ENCODE peak calls at places on chromosome 12, in seven cellular contexts. One of them, this sample, is unnamed.

GRCh38 chr12:47828008-47828966 is 8.6 kb upstream of the HDAC7 start:
- DNase-seq in left lung: no peak
- DNase-seq in tibial artery: no peak
- DNase-seq in choroid plexus epithelial cell: no peak
- DNase-seq in astrocyte of the cerebellum: no peak
- DNase-seq in psoas muscle: peak
- DNase-seq in fibroblast of mammary gland: no peak
- DNase-seq in this sample: no peak

GRCh38 chr12:6295187-6295811 is 15.2 kb upstream of the PLEKHG6 start:
- DNase-seq in left lung: no peak
- DNase-seq in tibial artery: no peak
- DNase-seq in choroid plexus epithelial cell: peak
- DNase-seq in astrocyte of the cerebellum: peak
- DNase-seq in psoas muscle: no peak
- DNase-seq in fibroblast of mammary gland: peak
- DNase-seq in this sample: no peak

GRCh38 chr12:106986625-106987389 is at the start of gene MTERF2:
- DNase-seq in left lung: peak
- DNase-seq in tibial artery: peak
- DNase-seq in choroid plexus epithelial cell: peak
- DNase-seq in astrocyte of the cerebellum: peak
- DNase-seq in psoas muscle: peak
- DNase-seq in fibroblast of mammary gland: peak
- DNase-seq in this sample: peak

GRCh38 chr12:107610030-107610859 is 75.4 kb upstream of the PWP1 start:
- DNase-seq in left lung: no peak
- DNase-seq in tibial artery: no peak
- DNase-seq in choroid plexus epithelial cell: peak
- DNase-seq in astrocyte of the cerebellum: peak
- DNase-seq in psoas muscle: no peak
- DNase-seq in fibroblast of mammary gland: peak
- DNase-seq in this sample: no peak

GRCh38 chr12:122406701-122407154 is 15.7 kb downstream of the CLIP1 start:
- DNase-seq in left lung: no peak
- DNase-seq in tibial artery: no peak
- DNase-seq in choroid plexus epithelial cell: peak
- DNase-seq in astrocyte of the cerebellum: no peak
- DNase-seq in psoas muscle: no peak
- DNase-seq in fibroblast of mammary gland: peak
- DNase-seq in this sample: no peak

GRCh38 chr12:57151741-57152407 is 4.5 kb upstream of the LRP1-AS start:
- DNase-seq in left lung: no peak
- DNase-seq in tibial artery: no peak
- DNase-seq in choroid plexus epithelial cell: peak
- DNase-seq in astrocyte of the cerebellum: peak
- DNase-seq in psoas muscle: peak
- DNase-seq in fibroblast of mammary gland: peak
- DNase-seq in this sample: no peak

GRCh38 chr12:29616664-29617409 is 119.4 kb upstream of the OVCH1 start:
- DNase-seq in left lung: no peak
- DNase-seq in tibial artery: no peak
- DNase-seq in choroid plexus epithelial cell: peak
- DNase-seq in astrocyte of the cerebellum: peak
- DNase-seq in psoas muscle: no peak
- DNase-seq in fibroblast of mammary gland: peak
- DNase-seq in this sample: no peak

GRCh38 chr12:34292736-34293625 is 270.7 kb downstream of the ALG10 start:
- DNase-seq in left lung: peak
- DNase-seq in tibial artery: peak
- DNase-seq in choroid plexus epithelial cell: no peak
- DNase-seq in astrocyte of the cerebellum: no peak
- DNase-seq in psoas muscle: peak
- DNase-seq in fibroblast of mammary gland: no peak
- DNase-seq in this sample: peak

GRCh38 chr12:66885115-66885875 is 206.4 kb upstream of the GRIP1 start:
- DNase-seq in left lung: no peak
- DNase-seq in tibial artery: no peak
- DNase-seq in choroid plexus epithelial cell: no peak
- DNase-seq in astrocyte of the cerebellum: no peak
- DNase-seq in psoas muscle: no peak
- DNase-seq in fibroblast of mammary gland: no peak
- DNase-seq in this sample: no peak

GRCh38 chr12:111076611-111077451 is 156.5 kb upstream of the MYL2 start:
- DNase-seq in left lung: no peak
- DNase-seq in tibial artery: no peak
- DNase-seq in choroid plexus epithelial cell: no peak
- DNase-seq in astrocyte of the cerebellum: no peak
- DNase-seq in psoas muscle: no peak
- DNase-seq in fibroblast of mammary gland: no peak
- DNase-seq in this sample: no peak
- TF ChIP-seq CTCF in left lung: no peak
- TF ChIP-seq CTCF in tibial artery: no peak
- TF ChIP-seq CTCF in choroid plexus epithelial cell: no peak
- TF ChIP-seq CTCF in astrocyte of the cerebellum: no peak
- TF ChIP-seq CTCF in psoas muscle: no peak
- TF ChIP-seq CTCF in fibroblast of mammary gland: no peak
- TF ChIP-seq CTCF in this sample: no peak

GRCh38 chr12:105944628-105945027 is 194.1 kb downstream of the NUAK1 start:
- DNase-seq in left lung: no peak
- DNase-seq in tibial artery: no peak
- DNase-seq in choroid plexus epithelial cell: no peak
- DNase-seq in astrocyte of the cerebellum: no peak
- DNase-seq in psoas muscle: no peak
- DNase-seq in fibroblast of mammary gland: no peak
- DNase-seq in this sample: no peak
- TF ChIP-seq CTCF in left lung: no peak
- TF ChIP-seq CTCF in tibial artery: no peak
- TF ChIP-seq CTCF in choroid plexus epithelial cell: no peak
- TF ChIP-seq CTCF in astrocyte of the cerebellum: no peak
- TF ChIP-seq CTCF in psoas muscle: no peak
- TF ChIP-seq CTCF in fibroblast of mammary gland: no peak
- TF ChIP-seq CTCF in this sample: no peak

GRCh38 chr12:48973531-48973930 is 2.0 kb upstream of the WNT10B start:
- DNase-seq in left lung: no peak
- DNase-seq in tibial artery: peak
- DNase-seq in choroid plexus epithelial cell: no peak
- DNase-seq in astrocyte of the cerebellum: no peak
- DNase-seq in psoas muscle: peak
- DNase-seq in fibroblast of mammary gland: peak
- DNase-seq in this sample: no peak

GRCh38 chr12:48970702-48971334 is 717 bp downstream of the WNT10B start:
- DNase-seq in left lung: no peak
- DNase-seq in tibial artery: no peak
- DNase-seq in choroid plexus epithelial cell: no peak
- DNase-seq in astrocyte of the cerebellum: no peak
- DNase-seq in psoas muscle: no peak
- DNase-seq in fibroblast of mammary gland: no peak
- DNase-seq in this sample: no peak

GRCh38 chr12:48973084-48973483 is 1.5 kb upstream of the WNT10B start:
- DNase-seq in left lung: no peak
- DNase-seq in tibial artery: peak
- DNase-seq in choroid plexus epithelial cell: no peak
- DNase-seq in astrocyte of the cerebellum: no peak
- DNase-seq in psoas muscle: no peak
- DNase-seq in fibroblast of mammary gland: no peak
- DNase-seq in this sample: no peak

GRCh38 chr12:48972213-48973021 is 882 bp upstream of the WNT10B start:
- DNase-seq in left lung: no peak
- DNase-seq in tibial artery: no peak
- DNase-seq in choroid plexus epithelial cell: no peak
- DNase-seq in astrocyte of the cerebellum: no peak
- DNase-seq in psoas muscle: no peak
- DNase-seq in fibroblast of mammary gland: no peak
- DNase-seq in this sample: peak

GRCh38 chr12:48973992-48974673 is 2.6 kb upstream of the WNT10B start:
- DNase-seq in left lung: no peak
- DNase-seq in tibial artery: peak
- DNase-seq in choroid plexus epithelial cell: peak
- DNase-seq in astrocyte of the cerebellum: no peak
- DNase-seq in psoas muscle: peak
- DNase-seq in fibroblast of mammary gland: peak
- DNase-seq in this sample: peak
- TF ChIP-seq CTCF in left lung: peak
- TF ChIP-seq CTCF in tibial artery: peak
- TF ChIP-seq CTCF in choroid plexus epithelial cell: peak
- TF ChIP-seq CTCF in astrocyte of the cerebellum: peak
- TF ChIP-seq CTCF in psoas muscle: peak
- TF ChIP-seq CTCF in fibroblast of mammary gland: peak
- TF ChIP-seq CTCF in this sample: peak

GRCh38 chr12:59322473-59322872 is 273.4 kb upstream of the SLC16A7 start:
- DNase-seq in left lung: no peak
- DNase-seq in tibial artery: no peak
- DNase-seq in choroid plexus epithelial cell: no peak
- DNase-seq in astrocyte of the cerebellum: no peak
- DNase-seq in psoas muscle: no peak
- DNase-seq in fibroblast of mammary gland: no peak
- DNase-seq in this sample: no peak
- TF ChIP-seq CTCF in left lung: no peak
- TF ChIP-seq CTCF in tibial artery: no peak
- TF ChIP-seq CTCF in choroid plexus epithelial cell: no peak
- TF ChIP-seq CTCF in astrocyte of the cerebellum: no peak
- TF ChIP-seq CTCF in psoas muscle: no peak
- TF ChIP-seq CTCF in fibroblast of mammary gland: no peak
- TF ChIP-seq CTCF in this sample: no peak